ENCODE peak calls at places on chromosomes 5 and 9, in seven cellular contexts. N is HepG2, D is endothelial cell of umbilical vein, V is Panc1, C is SK-N-SH, B is prostate gland, Q is stomach. F is an unnamed sample. For H3K4me1 and H3K36me3, the result is how much of the 10 kb centered on the place peaks cover.

GRCh38 chr5:94745786-94746730 is 127.6 kb downstream of the SLF1 start:
- DNase-seq in N (no peak), D (peak), V (no peak), C (no peak), B (no peak), Q (no peak), F (no peak)

GRCh38 chr5:83472508-83473343 is 1.2 kb downstream of the VCAN start:
- DNase-seq in N (no peak), D (no peak), V (no peak), C (peak), B (no peak), Q (no peak), F (no peak)

GRCh38 chr9:138049085-138049778 is 171.7 kb downstream of the CACNA1B start:
- DNase-seq in N (no peak), D (no peak), V (no peak), C (peak), B (no peak), Q (peak), F (no peak)

GRCh38 chr9:79551999-79552398 is 19.8 kb upstream of the TLE4 start:
- DNase-seq in N (no peak), D (no peak), V (no peak), C (no peak), B (no peak), Q (no peak), F (no peak)

GRCh38 chr5:138596105-138596987 is 21.1 kb upstream of the HSPA9 start:
- DNase-seq in N (no peak), D (no peak), V (no peak), C (no peak), B (no peak), Q (no peak), F (no peak)

GRCh38 chr5:6193315-6193714 is 185.0 kb downstream of the MED10 start:
- DNase-seq in N (no peak), D (no peak), V (no peak), C (no peak), B (no peak), Q (no peak), F (peak)

GRCh38 chr9:133803028-133803585 is 65.0 kb upstream of the SARDH start:
- DNase-seq in N (no peak), D (no peak), V (no peak), C (no peak), B (no peak), Q (no peak), F (no peak)

GRCh38 chr9:98967680-98968079 is 24.0 kb downstream of the COL15A1 start:
- DNase-seq in N (no peak), D (no peak), V (no peak), C (no peak), B (no peak), Q (no peak), F (no peak)

GRCh38 chr9:128124451-128124850 is 3.1 kb downstream of the PTGES2 start:
- DNase-seq in N (no peak), D (no peak), V (no peak), C (no peak), B (no peak), Q (peak), F (no peak)

GRCh38 chr5:108919591-108920326 is 172.1 kb downstream of the FER start:
- DNase-seq in N (no peak), D (peak), V (no peak), C (no peak), B (no peak), Q (no peak), F (no peak)

GRCh38 chr5:149123211-149123610 is 18.1 kb upstream of the ABLIM3 start:
- DNase-seq in N (no peak), D (no peak), V (no peak), C (no peak), B (no peak), Q (no peak), F (no peak)

GRCh38 chr9:132572921-132573320 is 9.5 kb upstream of the BARHL1 start:
- DNase-seq in N (no peak), D (no peak), V (no peak), C (no peak), B (no peak), Q (no peak), F (no peak)

GRCh38 chr9:109031241-109031640 is 17.9 kb upstream of the CTNNAL1 start:
- DNase-seq in N (no peak), D (no peak), V (no peak), C (no peak), B (no peak), Q (no peak), F (no peak)

GRCh38 chr9:134723491-134723890 is 81.9 kb downstream of the COL5A1 start:
- DNase-seq in N (no peak), D (no peak), V (no peak), C (no peak), B (no peak), Q (no peak), F (no peak)

GRCh38 chr5:134034326-134034725 is 29.6 kb upstream of the VDAC1 start:
- DNase-seq in N (no peak), D (no peak), V (no peak), C (no peak), B (no peak), Q (no peak), F (no peak)

GRCh38 chr5:42994285-42995151 is 45.6 kb downstream of the ANXA2R start:
- DNase-seq in N (peak), D (peak), V (no peak), C (peak), B (peak), Q (peak), F (no peak)

GRCh38 chr5:41524174-41524573 is 13.8 kb upstream of the PLCXD3 start:
- DNase-seq in N (no peak), D (no peak), V (no peak), C (no peak), B (no peak), Q (no peak), F (no peak)

GRCh38 chr5:109126481-109126880 is 283.3 kb downstream of the PJA2 start:
- DNase-seq in N (no peak), D (no peak), V (no peak), C (no peak), B (no peak), Q (no peak), F (no peak)

GRCh38 chr9:109035684-109036423 is 22.6 kb upstream of the CTNNAL1 start:
- DNase-seq in N (peak), D (peak), V (peak), C (no peak), B (no peak), Q (peak), F (no peak)

GRCh38 chr5:40401281-40401680 is 278.4 kb upstream of the PTGER4 start:
- DNase-seq in N (no peak), D (no peak), V (no peak), C (no peak), B (no peak), Q (no peak), F (no peak)

GRCh38 chr9:115591584-115591984 is 473.6 kb upstream of the TNC start:
- DNase-seq in N (peak), D (peak), V (peak), C (peak), B (peak), Q (peak), F (peak)
- TF ChIP-seq POLR2AphosphoS5 in N (no peak), D (no peak), V (no peak), C (peak), B (peak), Q (peak), F (peak)

DNA sequence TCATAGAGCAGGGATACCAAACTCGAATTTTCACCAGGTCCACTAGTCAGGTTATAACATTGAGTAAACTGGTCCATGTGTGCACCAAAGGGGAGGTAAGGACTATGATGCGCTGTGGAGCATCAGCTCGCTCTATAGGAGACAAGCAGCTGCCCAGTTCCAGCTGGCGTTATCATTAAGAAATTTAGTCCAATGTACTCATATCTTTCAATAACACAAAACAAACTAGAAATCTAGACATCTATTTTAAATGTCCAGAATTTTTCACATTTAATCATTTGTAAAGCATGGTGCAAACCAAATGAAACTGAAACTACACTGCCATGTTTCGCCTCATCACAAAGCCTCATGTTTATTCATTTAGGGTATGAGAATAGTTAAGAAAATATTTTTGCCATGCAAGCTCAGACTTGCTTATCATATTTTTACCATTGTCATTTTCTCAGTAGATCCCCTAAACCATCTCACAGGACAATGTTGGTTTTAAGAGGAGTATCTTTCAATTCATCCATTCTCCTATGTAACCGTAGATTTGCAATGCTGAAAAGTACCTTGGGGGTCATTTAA is 50.9 kb downstream of the ZNF474 start:
- DNase-seq in N (no peak), D (no peak), V (no peak), C (no peak), B (no peak), Q (no peak), F (no peak)
- H3K4me1 ChIP-seq in N (under half), D (under half), V (under half), C (under half), B (under half), Q (under half), F (under half)

GRCh38 chr5:163696270-163696887 is 191.0 kb downstream of the MAT2B start:
- DNase-seq in N (peak), D (peak), V (peak), C (peak), B (peak), Q (no peak), F (no peak)

DNA sequence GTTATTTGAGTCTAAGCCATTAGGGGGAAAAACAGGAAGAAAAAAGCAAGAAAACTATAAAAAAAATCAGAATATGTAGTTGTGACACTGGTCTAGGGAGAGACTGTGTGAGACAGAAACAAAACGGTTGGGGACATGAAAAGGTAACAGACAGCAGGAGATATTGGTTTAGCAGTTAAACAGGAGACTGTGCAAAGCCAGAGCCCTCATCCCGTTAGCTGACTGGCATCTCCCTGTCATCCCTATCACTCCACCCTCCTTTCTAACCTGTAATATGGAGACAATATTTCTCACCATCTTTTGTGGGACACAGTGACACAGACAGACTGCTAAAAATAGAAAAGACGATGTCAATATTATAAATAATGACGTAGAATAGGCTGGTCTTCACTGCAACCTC is 190.4 kb downstream of the MAT2B start:
- DNase-seq in N (no peak), D (no peak), V (no peak), C (peak), B (no peak), Q (no peak), F (no peak)
- H3K36me3 ChIP-seq in N (under half), D (under half), V (under half), C (under half), B (under half), Q (under half), F (under half)

GRCh38 chr9:97310896-97311295 is 3.4 kb downstream of the CCDC180 start:
- DNase-seq in N (no peak), D (no peak), V (no peak), C (no peak), B (no peak), Q (no peak), F (no peak)
- TF ChIP-seq POLR2AphosphoS5 in N (no peak), D (no peak), V (no peak), C (no peak), B (no peak), Q (no peak), F (no peak)

GRCh38 chr5:170280090-170280493 is 17.5 kb downstream of the LCP2 start:
- DNase-seq in N (no peak), D (no peak), V (no peak), C (no peak), B (peak), Q (no peak), F (no peak)

GRCh38 chr5:170275376-170275994 is 22.1 kb downstream of the LCP2 start:
- DNase-seq in N (no peak), D (no peak), V (no peak), C (no peak), B (no peak), Q (no peak), F (no peak)

GRCh38 chr5:170277953-170278352 is 19.6 kb downstream of the LCP2 start:
- DNase-seq in N (no peak), D (no peak), V (no peak), C (no peak), B (no peak), Q (no peak), F (no peak)

GRCh38 chr5:170283296-170283695 is 14.3 kb downstream of the LCP2 start:
- DNase-seq in N (no peak), D (no peak), V (no peak), C (no peak), B (no peak), Q (no peak), F (no peak)

GRCh38 chr5:170278611-170279500 is 18.7 kb downstream of the LCP2 start:
- DNase-seq in N (no peak), D (no peak), V (no peak), C (no peak), B (no peak), Q (peak), F (no peak)
- H3K4me1 ChIP-seq in N (under half), D (under half), V (under half), C (under half), B (under half), Q (under half), F (under half)

GRCh38 chr5:179609834-179610108 is 13.7 kb downstream of the HNRNPH1 start:
- DNase-seq in N (no peak), D (no peak), V (no peak), C (no peak), B (no peak), Q (no peak), F (no peak)
- H3K36me3 ChIP-seq in N (under half), D (under half), V (under half), C (under half), B (under half), Q (half or more), F (under half)

DNA sequence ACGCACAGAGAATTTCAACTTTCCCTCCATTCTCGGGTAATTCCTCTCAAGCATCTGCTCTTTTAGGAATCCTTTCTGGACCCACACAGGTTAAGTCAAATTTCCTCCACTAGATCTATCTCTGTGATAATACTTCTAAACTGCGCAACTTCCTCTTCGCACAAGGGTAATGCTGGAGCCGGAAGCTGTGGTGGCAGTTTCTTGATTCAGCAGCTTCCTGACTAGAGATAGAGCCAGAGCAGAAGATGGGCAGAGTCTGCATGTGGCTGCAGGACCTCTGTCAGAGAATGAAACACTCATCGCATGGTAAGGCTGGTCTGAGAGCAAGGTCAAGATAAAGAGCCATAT is 11.1 kb upstream of the CDC42SE2 start:
- DNase-seq in N (no peak), D (peak), V (no peak), C (no peak), B (no peak), Q (peak), F (no peak)
- TF ChIP-seq POLR2AphosphoS5 in N (no peak), D (no peak), V (no peak), C (no peak), B (no peak), Q (peak), F (no peak)

DNA sequence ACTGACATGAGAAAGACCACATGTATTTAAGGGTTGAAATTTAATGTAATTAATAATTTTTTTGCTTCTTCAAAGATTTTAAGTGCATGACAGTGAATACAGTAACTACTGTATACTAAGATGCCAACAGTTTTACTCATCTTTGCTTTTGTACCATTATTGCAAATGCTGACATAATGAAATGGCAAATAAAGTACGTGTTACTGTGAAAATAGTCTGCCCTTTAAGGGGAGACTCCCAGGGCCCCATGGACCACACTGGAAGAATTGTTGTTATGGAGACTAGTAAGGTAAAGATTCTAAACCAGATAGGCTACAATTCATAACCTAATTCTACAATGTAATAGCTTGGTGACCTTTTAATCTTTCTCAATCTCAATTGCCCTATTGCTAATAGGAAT is 84.7 kb downstream of the NR3C1 start:
- DNase-seq in N (no peak), D (no peak), V (no peak), C (no peak), B (no peak), Q (no peak), F (no peak)
- H3K4me1 ChIP-seq in N (under half), D (under half), V (under half), C (under half), B (under half), Q (half or more), F (under half)